ENCODE peak calls at places on chromosomes 13 and 19, in six cellular contexts. I is A549, S is GM12878, A is upper lobe of left lung, T is K562, B is HepG2. F is an unnamed sample.

GRCh38 chr13:51348069-51348967 is 8.8 kb downstream of the SERPINE3 start:
- ATAC-seq in S (no peak), A (no peak), B (peak), I (no peak), T (no peak), F (no peak)

GRCh38 chr19:1908364-1908678 is 3.1 kb downstream of the ADAT3 start:
- ATAC-seq in I (no peak), S (no peak), A (no peak), B (peak), T (no peak), F (no peak)

GRCh38 chr13:33277946-33278345 is 7.6 kb downstream of the STARD13 start:
- ATAC-seq in A (no peak), I (no peak), B (no peak), S (no peak), T (no peak), F (peak)

GRCh38 chr19:31955884-31956283 is 389.5 kb upstream of the ZNF507 start:
- ATAC-seq in A (no peak), B (no peak), S (no peak), I (no peak), T (no peak), F (no peak)

GRCh38 chr19:2640563-2641331 is 61.7 kb downstream of the GNG7 start:
- ATAC-seq in I (no peak), B (no peak), S (no peak), T (no peak), A (no peak), F (no peak)

GRCh38 chr19:7267792-7268736 is 26.1 kb downstream of the INSR start:
- ATAC-seq in A (peak), S (no peak), T (no peak), B (no peak), I (no peak), F (no peak)

GRCh38 chr19:12974301-12975220 is 5.2 kb downstream of the DAND5 start:
- ATAC-seq in A (no peak), T (peak), B (no peak), I (no peak), S (peak), F (peak)

GRCh38 chr13:103406967-103407366 is 340.8 kb upstream of the SLC10A2 start:
- ATAC-seq in T (no peak), I (no peak), A (no peak), B (no peak), S (peak), F (no peak)

GRCh38 chr13:46166221-46166584 is 15.8 kb downstream of the LCP1 start:
- ATAC-seq in I (no peak), S (peak), T (no peak), A (no peak), B (no peak), F (no peak)

GRCh38 chr19:49217382-49217781 is 59.8 kb downstream of the TRPM4 start:
- ATAC-seq in I (peak), B (no peak), A (no peak), T (no peak), S (no peak), F (no peak)

GRCh38 chr19:5127710-5128109 is 158.8 kb downstream of the KDM4B start:
- ATAC-seq in B (no peak), A (peak), I (no peak), T (peak), S (no peak), F (no peak)

GRCh38 chr13:36998624-36999041 is 507 bp downstream of the ALG5 start:
- ATAC-seq in T (peak), A (no peak), S (peak), B (peak), I (no peak), F (no peak)

GRCh38 chr19:4206818-4207484 is 22.4 kb upstream of the EBI3 start:
- ATAC-seq in B (no peak), A (no peak), I (peak), T (no peak), S (peak), F (no peak)

GRCh38 chr13:60150538-60150937 is 13.2 kb downstream of the DIAPH3 start:
- ATAC-seq in B (peak), I (peak), T (no peak), S (no peak), A (no peak), F (no peak)

GRCh38 chr19:2294377-2295335 is 12.7 kb upstream of the PEAK3 start:
- ATAC-seq in I (no peak), B (no peak), T (no peak), S (no peak), A (no peak), F (peak)

GRCh38 chr19:17677002-17677401 is 11.2 kb downstream of the UNC13A start:
- ATAC-seq in B (no peak), S (no peak), A (no peak), T (peak), I (no peak), F (no peak)

GRCh38 chr19:41657157-41657556 is 30.3 kb upstream of the CEACAM4 start:
- ATAC-seq in A (no peak), B (no peak), I (no peak), T (no peak), S (no peak), F (no peak)

GRCh38 chr13:90032841-90033493 is 1314.5 kb upstream of the MIR17HG start:
- ATAC-seq in I (no peak), S (peak), B (peak), T (peak), A (peak), F (peak)

DNA sequence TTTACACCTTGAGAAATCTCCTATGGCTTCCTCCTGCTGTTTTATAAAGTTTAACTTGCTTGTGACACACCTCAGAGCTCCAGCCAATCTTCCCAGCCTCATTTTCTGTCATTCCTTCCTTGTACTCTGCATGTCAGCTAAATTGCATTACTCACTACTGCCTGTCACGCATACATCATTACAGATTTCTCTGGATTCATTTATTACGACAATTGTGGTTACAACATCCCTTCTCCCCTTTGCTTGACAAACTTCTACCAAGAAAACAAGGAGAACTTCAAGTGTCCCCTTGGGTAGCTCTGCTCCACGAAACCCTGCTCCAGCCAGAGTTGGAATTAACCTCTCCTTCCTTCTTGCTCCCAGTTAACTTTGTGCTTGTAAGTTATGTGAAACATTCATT is 22.0 kb upstream of the GPR18 start:
- ATAC-seq in A (peak), I (no peak), T (no peak), B (no peak), S (no peak), F (peak)
- TF ChIP-seq EP300 in A (peak), I (no peak), T (no peak), B (no peak), S (no peak), F (no peak)

GRCh38 chr19:50434525-50434924 is 1.8 kb downstream of the MYBPC2 start:
- ATAC-seq in A (no peak), T (peak), B (no peak), I (no peak), S (no peak), F (no peak)
- TF ChIP-seq EP300 in A (no peak), T (no peak), B (no peak), I (no peak), S (no peak), F (no peak)

GRCh38 chr19:11164879-11165406 is 9.4 kb upstream of the SPC24 start:
- ATAC-seq in B (no peak), S (no peak), T (no peak), I (no peak), A (peak), F (peak)
- TF ChIP-seq EP300 in B (no peak), S (no peak), T (no peak), I (no peak), A (no peak), F (no peak)

GRCh38 chr13:40401911-40402776 is 264.3 kb downstream of the FOXO1 start:
- ATAC-seq in B (peak), T (peak), I (peak), A (peak), S (peak), F (peak)
- TF ChIP-seq EP300 in B (no peak), T (no peak), I (no peak), A (no peak), S (no peak), F (no peak)